ENCODE peak calls at places on chromosomes 3 and 15, in five cellular contexts. H, Z, S, G and J are unnamed samples.

GRCh38 chr15:90232941-90233700 is 620 bp downstream of the CIB1 start:
- DNase-seq in H (peak), S (peak), G (peak), Z (no peak), J (peak)

GRCh38 chr3:55873523-55874254 is 386.6 kb upstream of the WNT5A start:
- DNase-seq in Z (no peak), G (no peak), H (no peak), S (peak), J (no peak)

GRCh38 chr3:16181361-16181760 is 6.9 kb downstream of the GALNT15 start:
- DNase-seq in G (no peak), H (peak), Z (no peak), S (peak), J (no peak)

GRCh38 chr3:129360224-129360623 is 68.2 kb downstream of the EFCAB12 start:
- DNase-seq in S (no peak), H (no peak), G (no peak), Z (no peak), J (no peak)

GRCh38 chr3:17431004-17431403 is 311.4 kb downstream of the TBC1D5 start:
- DNase-seq in H (no peak), Z (no peak), G (no peak), S (peak), J (no peak)

GRCh38 chr3:120854908-120855526 is 53.0 kb upstream of the STXBP5L start:
- DNase-seq in H (no peak), Z (no peak), G (no peak), S (no peak), J (no peak)

GRCh38 chr15:42385206-42385979 is 26.1 kb downstream of the CAPN3 start:
- DNase-seq in H (no peak), S (peak), Z (peak), G (no peak), J (no peak)

GRCh38 chr15:71559616-71560015 is 250.7 kb upstream of the NR2E3 start:
- DNase-seq in Z (no peak), H (no peak), S (no peak), G (no peak), J (no peak)

GRCh38 chr3:173624086-173624485 is 226.5 kb downstream of the NLGN1 start:
- DNase-seq in S (no peak), G (no peak), Z (no peak), H (no peak), J (no peak)

GRCh38 chr3:111944377-111944776 is 34.4 kb upstream of the ABHD10 start:
- DNase-seq in H (no peak), G (no peak), Z (no peak), S (no peak), J (no peak)

GRCh38 chr3:115146032-115146417 is 1.1 kb downstream of the ZBTB20 start:
- DNase-seq in S (peak), H (peak), Z (peak), G (peak), J (peak)

GRCh38 chr3:6108957-6109356 is 752.0 kb upstream of the GRM7 start:
- DNase-seq in Z (no peak), S (no peak), H (no peak), G (no peak), J (no peak)

GRCh38 chr3:23111799-23112198 is 91.3 kb upstream of the UBE2E2 start:
- DNase-seq in S (no peak), G (no peak), Z (no peak), H (no peak), J (no peak)

GRCh38 chr3:114558271-114558670 is 264.4 kb downstream of the TIGIT start:
- DNase-seq in H (no peak), Z (no peak), S (no peak), G (no peak), J (no peak)

GRCh38 chr3:51392301-51393095 is 1.4 kb downstream of the RBM15B start:
- DNase-seq in G (no peak), Z (no peak), H (no peak), S (no peak), J (no peak)